ENCODE peak calls at places on chromosomes 16 and 17, in eight cellular contexts. M is T-helper 1 cell, K is pons, N is GM04504, B is Right ventricle myocardium superior, U is cardiac septum, A is RPMI8226, W is astrocyte of the spinal cord. Q is an unnamed sample.

GRCh38 chr16:75151798-75152197 is 3.5 kb downstream of the ZFP1 start:
- DNase-seq in M (no peak), K (no peak), N (no peak), B (no peak), U (no peak), A (no peak), W (no peak), Q (no peak)

GRCh38 chr17:30324723-30325122 is 9.1 kb downstream of the TMIGD1 start:
- DNase-seq in M (no peak), K (no peak), N (no peak), B (no peak), U (no peak), A (no peak), W (no peak), Q (no peak)

GRCh38 chr16:66324785-66325184 is 41.7 kb upstream of the CDH5 start:
- DNase-seq in M (no peak), K (peak), N (no peak), B (no peak), U (no peak), A (peak), W (no peak), Q (no peak)

GRCh38 chr17:64947146-64947545 is 27.9 kb upstream of the LRRC37A3 start:
- DNase-seq in M (no peak), K (no peak), N (no peak), B (no peak), U (no peak), A (no peak), W (no peak), Q (no peak)

GRCh38 chr16:84700518-84701277 is 898 bp downstream of the USP10 start:
- DNase-seq in M (peak), K (peak), N (no peak), B (no peak), U (no peak), A (peak), W (no peak), Q (no peak)

GRCh38 chr17:50468120-50469004 is at the start of gene CHAD:
- DNase-seq in M (no peak), K (no peak), N (no peak), B (no peak), U (no peak), A (no peak), W (peak), Q (no peak)

GRCh38 chr17:5780476-5780875 is 196.2 kb upstream of the NLRP1 start:
- DNase-seq in M (no peak), K (no peak), N (peak), B (no peak), U (no peak), A (no peak), W (peak), Q (no peak)

GRCh38 chr16:29992371-29992967 is 2.9 kb downstream of the HIRIP3 start:
- DNase-seq in M (no peak), K (no peak), N (no peak), B (peak), U (no peak), A (no peak), W (peak), Q (no peak)

GRCh38 chr17:2624292-2624731 is 30.9 kb downstream of the PAFAH1B1 start:
- DNase-seq in M (no peak), K (peak), N (no peak), B (no peak), U (no peak), A (no peak), W (no peak), Q (no peak)

GRCh38 chr17:65677932-65678331 is 116.5 kb upstream of the AXIN2 start:
- DNase-seq in M (no peak), K (no peak), N (no peak), B (no peak), U (no peak), A (no peak), W (no peak), Q (no peak)

Q was measured in GOT3.